ENCODE peak calls at places on chromosomes 5 and 9, in six cellular contexts. R is Right ventricle myocardium superior, N is cardiac septum, C is HCEC 1CT, M is activated T-helper 1 cell treated with Interleukin-2 at 50 U/mL for 16 hours, I is GM13977. S is an unnamed sample.

GRCh38 chr5:180118391-180118791 is 46.8 kb upstream of the RNF130 start:
- DNase-seq in I (no peak), N (peak; percentile 64), C (no peak), M (no peak), R (peak; percentile 7), S (no peak)

GRCh38 chr9:91047529-91047928 is 245.9 kb downstream of the SYK start:
- DNase-seq in N (no peak), I (no peak), M (no peak), C (no peak), R (no peak), S (no peak)

GRCh38 chr9:137136926-137137607 is 1.9 kb upstream of the GRIN1 start:
- DNase-seq in I (no peak), C (no peak), N (no peak), M (no peak), R (no peak), S (no peak)

GRCh38 chr9:17135578-17135904 is 701 bp downstream of the CNTLN start:
- DNase-seq in C (no peak), I (no peak), N (no peak), R (no peak), M (no peak), S (peak; percentile 48)

GRCh38 chr9:86072393-86073016 is 26.9 kb downstream of the GOLM1 start:
- DNase-seq in N (no peak), C (no peak), M (no peak), R (no peak), I (no peak), S (no peak)

GRCh38 chr9:134484479-134484878 is 157.1 kb upstream of the COL5A1 start:
- DNase-seq in M (no peak), C (no peak), N (no peak), I (no peak), R (peak; percentile 43), S (no peak)

GRCh38 chr5:173010547-173011464 is 27.2 kb downstream of the ATP6V0E1 start:
- DNase-seq in M (no peak), N (peak; percentile 78), R (peak; percentile 75), C (peak; percentile 51), I (no peak), S (peak; percentile 75)

GRCh38 chr5:170408189-170408588 is 19.0 kb upstream of the KCNMB1 start:
- DNase-seq in M (no peak), R (no peak), I (no peak), C (no peak), N (no peak), S (no peak)

GRCh38 chr5:113387844-113388243 is 46.9 kb downstream of the TSSK1B start:
- DNase-seq in C (no peak), N (no peak), I (no peak), M (no peak), R (no peak), S (no peak)

S was measured in endothelial cell of umbilical vein.